ENCODE peak calls at places on chromosomes 6 and 20, in nine cellular contexts. One of them, this sample, is unnamed.

GRCh38 chr6:121830759-121831158 is 395.3 kb downstream of the GJA1 start:
- DNase-seq in stimulated activated CD4-positive, alpha-beta T cell treated with anti-CD3 and anti-CD28 coated beads, Interleukin-2, amount 100 ng/mL, for 48 hours: no peak
- DNase-seq in activated effector memory CD4-positive, alpha-beta T cell treated with anti-CD3 and anti-CD28 coated beads, Interleukin-2, amount 50 U/mL, for 16 hours: no peak
- DNase-seq in islet precursor cell: no peak
- DNase-seq in progenitor cell of endocrine pancreas: no peak
- DNase-seq in AG10803: peak
- DNase-seq in NCI-H774: no peak
- DNase-seq in neural progenitor cell: no peak
- DNase-seq in activated T-cell treated with anti-CD3 and anti-CD28 coated beads for 1 hour: no peak
- DNase-seq in this sample: no peak

GRCh38 chr6:155959898-155960297 is 504.3 kb upstream of the NOX3 start:
- DNase-seq in stimulated activated CD4-positive, alpha-beta T cell treated with anti-CD3 and anti-CD28 coated beads, Interleukin-2, amount 100 ng/mL, for 48 hours: no peak
- DNase-seq in activated effector memory CD4-positive, alpha-beta T cell treated with anti-CD3 and anti-CD28 coated beads, Interleukin-2, amount 50 U/mL, for 16 hours: no peak
- DNase-seq in islet precursor cell: no peak
- DNase-seq in progenitor cell of endocrine pancreas: no peak
- DNase-seq in AG10803: no peak
- DNase-seq in NCI-H774: peak
- DNase-seq in neural progenitor cell: no peak
- DNase-seq in activated T-cell treated with anti-CD3 and anti-CD28 coated beads for 1 hour: no peak
- DNase-seq in this sample: no peak

GRCh38 chr6:32196682-32197616 is 4.5 kb upstream of the GPSM3 start:
- DNase-seq in stimulated activated CD4-positive, alpha-beta T cell treated with anti-CD3 and anti-CD28 coated beads, Interleukin-2, amount 100 ng/mL, for 48 hours: no peak
- DNase-seq in activated effector memory CD4-positive, alpha-beta T cell treated with anti-CD3 and anti-CD28 coated beads, Interleukin-2, amount 50 U/mL, for 16 hours: no peak
- DNase-seq in islet precursor cell: no peak
- DNase-seq in progenitor cell of endocrine pancreas: no peak
- DNase-seq in AG10803: no peak
- DNase-seq in NCI-H774: no peak
- DNase-seq in neural progenitor cell: peak
- DNase-seq in activated T-cell treated with anti-CD3 and anti-CD28 coated beads for 1 hour: no peak
- DNase-seq in this sample: no peak

GRCh38 chr20:56409521-56409920 is 2.5 kb upstream of the CASS4 start:
- DNase-seq in stimulated activated CD4-positive, alpha-beta T cell treated with anti-CD3 and anti-CD28 coated beads, Interleukin-2, amount 100 ng/mL, for 48 hours: no peak
- DNase-seq in activated effector memory CD4-positive, alpha-beta T cell treated with anti-CD3 and anti-CD28 coated beads, Interleukin-2, amount 50 U/mL, for 16 hours: no peak
- DNase-seq in islet precursor cell: no peak
- DNase-seq in progenitor cell of endocrine pancreas: no peak
- DNase-seq in AG10803: peak
- DNase-seq in NCI-H774: no peak
- DNase-seq in neural progenitor cell: no peak
- DNase-seq in activated T-cell treated with anti-CD3 and anti-CD28 coated beads for 1 hour: no peak
- DNase-seq in this sample: no peak

GRCh38 chr6:40888456-40888990 is 150.5 kb downstream of the UNC5CL start:
- DNase-seq in stimulated activated CD4-positive, alpha-beta T cell treated with anti-CD3 and anti-CD28 coated beads, Interleukin-2, amount 100 ng/mL, for 48 hours: no peak
- DNase-seq in activated effector memory CD4-positive, alpha-beta T cell treated with anti-CD3 and anti-CD28 coated beads, Interleukin-2, amount 50 U/mL, for 16 hours: no peak
- DNase-seq in islet precursor cell: no peak
- DNase-seq in progenitor cell of endocrine pancreas: no peak
- DNase-seq in AG10803: no peak
- DNase-seq in NCI-H774: no peak
- DNase-seq in neural progenitor cell: no peak
- DNase-seq in activated T-cell treated with anti-CD3 and anti-CD28 coated beads for 1 hour: no peak
- DNase-seq in this sample: no peak

GRCh38 chr20:7195704-7196103 is 428.2 kb downstream of the BMP2 start:
- DNase-seq in stimulated activated CD4-positive, alpha-beta T cell treated with anti-CD3 and anti-CD28 coated beads, Interleukin-2, amount 100 ng/mL, for 48 hours: no peak
- DNase-seq in activated effector memory CD4-positive, alpha-beta T cell treated with anti-CD3 and anti-CD28 coated beads, Interleukin-2, amount 50 U/mL, for 16 hours: no peak
- DNase-seq in islet precursor cell: no peak
- DNase-seq in progenitor cell of endocrine pancreas: no peak
- DNase-seq in AG10803: peak
- DNase-seq in NCI-H774: no peak
- DNase-seq in neural progenitor cell: no peak
- DNase-seq in activated T-cell treated with anti-CD3 and anti-CD28 coated beads for 1 hour: no peak
- DNase-seq in this sample: no peak

GRCh38 chr6:119322715-119323350 is 26.7 kb downstream of the MAN1A1 start:
- DNase-seq in stimulated activated CD4-positive, alpha-beta T cell treated with anti-CD3 and anti-CD28 coated beads, Interleukin-2, amount 100 ng/mL, for 48 hours: no peak
- DNase-seq in activated effector memory CD4-positive, alpha-beta T cell treated with anti-CD3 and anti-CD28 coated beads, Interleukin-2, amount 50 U/mL, for 16 hours: peak
- DNase-seq in islet precursor cell: no peak
- DNase-seq in progenitor cell of endocrine pancreas: no peak
- DNase-seq in AG10803: no peak
- DNase-seq in NCI-H774: no peak
- DNase-seq in neural progenitor cell: no peak
- DNase-seq in activated T-cell treated with anti-CD3 and anti-CD28 coated beads for 1 hour: no peak
- DNase-seq in this sample: no peak

GRCh38 chr6:155352130-155352420 is 37.8 kb upstream of the TFB1M start:
- DNase-seq in stimulated activated CD4-positive, alpha-beta T cell treated with anti-CD3 and anti-CD28 coated beads, Interleukin-2, amount 100 ng/mL, for 48 hours: no peak
- DNase-seq in activated effector memory CD4-positive, alpha-beta T cell treated with anti-CD3 and anti-CD28 coated beads, Interleukin-2, amount 50 U/mL, for 16 hours: no peak
- DNase-seq in islet precursor cell: no peak
- DNase-seq in progenitor cell of endocrine pancreas: no peak
- DNase-seq in AG10803: no peak
- DNase-seq in NCI-H774: no peak
- DNase-seq in neural progenitor cell: no peak
- DNase-seq in activated T-cell treated with anti-CD3 and anti-CD28 coated beads for 1 hour: no peak
- DNase-seq in this sample: no peak

GRCh38 chr20:45095753-45096371 is 5.1 kb downstream of the KCNS1 start:
- DNase-seq in stimulated activated CD4-positive, alpha-beta T cell treated with anti-CD3 and anti-CD28 coated beads, Interleukin-2, amount 100 ng/mL, for 48 hours: peak
- DNase-seq in activated effector memory CD4-positive, alpha-beta T cell treated with anti-CD3 and anti-CD28 coated beads, Interleukin-2, amount 50 U/mL, for 16 hours: peak
- DNase-seq in islet precursor cell: peak
- DNase-seq in progenitor cell of endocrine pancreas: no peak
- DNase-seq in AG10803: peak
- DNase-seq in NCI-H774: no peak
- DNase-seq in neural progenitor cell: peak
- DNase-seq in activated T-cell treated with anti-CD3 and anti-CD28 coated beads for 1 hour: peak
- DNase-seq in this sample: peak

GRCh38 chr6:16544006-16544405 is 217.3 kb downstream of the ATXN1 start:
- DNase-seq in stimulated activated CD4-positive, alpha-beta T cell treated with anti-CD3 and anti-CD28 coated beads, Interleukin-2, amount 100 ng/mL, for 48 hours: no peak
- DNase-seq in activated effector memory CD4-positive, alpha-beta T cell treated with anti-CD3 and anti-CD28 coated beads, Interleukin-2, amount 50 U/mL, for 16 hours: no peak
- DNase-seq in islet precursor cell: peak
- DNase-seq in progenitor cell of endocrine pancreas: no peak
- DNase-seq in AG10803: peak
- DNase-seq in NCI-H774: no peak
- DNase-seq in neural progenitor cell: peak
- DNase-seq in activated T-cell treated with anti-CD3 and anti-CD28 coated beads for 1 hour: no peak
- DNase-seq in this sample: no peak

GRCh38 chr6:80335061-80335660 is 228.7 kb downstream of the BCKDHB start:
- DNase-seq in stimulated activated CD4-positive, alpha-beta T cell treated with anti-CD3 and anti-CD28 coated beads, Interleukin-2, amount 100 ng/mL, for 48 hours: no peak
- DNase-seq in activated effector memory CD4-positive, alpha-beta T cell treated with anti-CD3 and anti-CD28 coated beads, Interleukin-2, amount 50 U/mL, for 16 hours: no peak
- DNase-seq in islet precursor cell: no peak
- DNase-seq in progenitor cell of endocrine pancreas: no peak
- DNase-seq in AG10803: no peak
- DNase-seq in NCI-H774: no peak
- DNase-seq in neural progenitor cell: no peak
- DNase-seq in activated T-cell treated with anti-CD3 and anti-CD28 coated beads for 1 hour: no peak
- DNase-seq in this sample: no peak

GRCh38 chr20:61719691-61720347 is 345.9 kb downstream of the TAF4 start:
- DNase-seq in stimulated activated CD4-positive, alpha-beta T cell treated with anti-CD3 and anti-CD28 coated beads, Interleukin-2, amount 100 ng/mL, for 48 hours: no peak
- DNase-seq in activated effector memory CD4-positive, alpha-beta T cell treated with anti-CD3 and anti-CD28 coated beads, Interleukin-2, amount 50 U/mL, for 16 hours: peak
- DNase-seq in islet precursor cell: no peak
- DNase-seq in progenitor cell of endocrine pancreas: no peak
- DNase-seq in AG10803: no peak
- DNase-seq in NCI-H774: no peak
- DNase-seq in neural progenitor cell: peak
- DNase-seq in activated T-cell treated with anti-CD3 and anti-CD28 coated beads for 1 hour: peak
- DNase-seq in this sample: no peak

GRCh38 chr20:44702776-44703175 is 12.4 kb upstream of the CCN5 start:
- DNase-seq in stimulated activated CD4-positive, alpha-beta T cell treated with anti-CD3 and anti-CD28 coated beads, Interleukin-2, amount 100 ng/mL, for 48 hours: no peak
- DNase-seq in activated effector memory CD4-positive, alpha-beta T cell treated with anti-CD3 and anti-CD28 coated beads, Interleukin-2, amount 50 U/mL, for 16 hours: no peak
- DNase-seq in islet precursor cell: no peak
- DNase-seq in progenitor cell of endocrine pancreas: no peak
- DNase-seq in AG10803: peak
- DNase-seq in NCI-H774: no peak
- DNase-seq in neural progenitor cell: no peak
- DNase-seq in activated T-cell treated with anti-CD3 and anti-CD28 coated beads for 1 hour: no peak
- DNase-seq in this sample: peak

GRCh38 chr6:157995458-157995857 is 13.8 kb downstream of the SYNJ2 start:
- DNase-seq in stimulated activated CD4-positive, alpha-beta T cell treated with anti-CD3 and anti-CD28 coated beads, Interleukin-2, amount 100 ng/mL, for 48 hours: no peak
- DNase-seq in activated effector memory CD4-positive, alpha-beta T cell treated with anti-CD3 and anti-CD28 coated beads, Interleukin-2, amount 50 U/mL, for 16 hours: peak
- DNase-seq in islet precursor cell: no peak
- DNase-seq in progenitor cell of endocrine pancreas: no peak
- DNase-seq in AG10803: no peak
- DNase-seq in NCI-H774: no peak
- DNase-seq in neural progenitor cell: no peak
- DNase-seq in activated T-cell treated with anti-CD3 and anti-CD28 coated beads for 1 hour: no peak
- DNase-seq in this sample: no peak

GRCh38 chr6:145067430-145067829 is 667.9 kb downstream of the EPM2A start:
- DNase-seq in stimulated activated CD4-positive, alpha-beta T cell treated with anti-CD3 and anti-CD28 coated beads, Interleukin-2, amount 100 ng/mL, for 48 hours: no peak
- DNase-seq in activated effector memory CD4-positive, alpha-beta T cell treated with anti-CD3 and anti-CD28 coated beads, Interleukin-2, amount 50 U/mL, for 16 hours: no peak
- DNase-seq in islet precursor cell: no peak
- DNase-seq in progenitor cell of endocrine pancreas: no peak
- DNase-seq in AG10803: peak
- DNase-seq in NCI-H774: no peak
- DNase-seq in neural progenitor cell: no peak
- DNase-seq in activated T-cell treated with anti-CD3 and anti-CD28 coated beads for 1 hour: no peak
- DNase-seq in this sample: no peak

GRCh38 chr6:112058243-112058642 is 4.3 kb downstream of the CCN6 start:
- DNase-seq in stimulated activated CD4-positive, alpha-beta T cell treated with anti-CD3 and anti-CD28 coated beads, Interleukin-2, amount 100 ng/mL, for 48 hours: no peak
- DNase-seq in activated effector memory CD4-positive, alpha-beta T cell treated with anti-CD3 and anti-CD28 coated beads, Interleukin-2, amount 50 U/mL, for 16 hours: no peak
- DNase-seq in islet precursor cell: no peak
- DNase-seq in progenitor cell of endocrine pancreas: no peak
- DNase-seq in AG10803: no peak
- DNase-seq in NCI-H774: no peak
- DNase-seq in neural progenitor cell: no peak
- DNase-seq in activated T-cell treated with anti-CD3 and anti-CD28 coated beads for 1 hour: no peak
- DNase-seq in this sample: no peak

GRCh38 chr6:82067021-82067420 is 180.5 kb downstream of the IBTK start:
- DNase-seq in stimulated activated CD4-positive, alpha-beta T cell treated with anti-CD3 and anti-CD28 coated beads, Interleukin-2, amount 100 ng/mL, for 48 hours: no peak
- DNase-seq in activated effector memory CD4-positive, alpha-beta T cell treated with anti-CD3 and anti-CD28 coated beads, Interleukin-2, amount 50 U/mL, for 16 hours: no peak
- DNase-seq in islet precursor cell: no peak
- DNase-seq in progenitor cell of endocrine pancreas: no peak
- DNase-seq in AG10803: peak
- DNase-seq in NCI-H774: no peak
- DNase-seq in neural progenitor cell: no peak
- DNase-seq in activated T-cell treated with anti-CD3 and anti-CD28 coated beads for 1 hour: no peak
- DNase-seq in this sample: no peak

GRCh38 chr6:30781697-30782424 is 37.5 kb upstream of the IER3 start:
- DNase-seq in stimulated activated CD4-positive, alpha-beta T cell treated with anti-CD3 and anti-CD28 coated beads, Interleukin-2, amount 100 ng/mL, for 48 hours: no peak
- DNase-seq in activated effector memory CD4-positive, alpha-beta T cell treated with anti-CD3 and anti-CD28 coated beads, Interleukin-2, amount 50 U/mL, for 16 hours: peak
- DNase-seq in islet precursor cell: peak
- DNase-seq in progenitor cell of endocrine pancreas: no peak
- DNase-seq in AG10803: peak
- DNase-seq in NCI-H774: peak
- DNase-seq in neural progenitor cell: no peak
- DNase-seq in activated T-cell treated with anti-CD3 and anti-CD28 coated beads for 1 hour: no peak
- DNase-seq in this sample: peak

GRCh38 chr20:17513956-17514355 is 17.2 kb downstream of the BFSP1 start:
- DNase-seq in stimulated activated CD4-positive, alpha-beta T cell treated with anti-CD3 and anti-CD28 coated beads, Interleukin-2, amount 100 ng/mL, for 48 hours: no peak
- DNase-seq in activated effector memory CD4-positive, alpha-beta T cell treated with anti-CD3 and anti-CD28 coated beads, Interleukin-2, amount 50 U/mL, for 16 hours: peak
- DNase-seq in islet precursor cell: no peak
- DNase-seq in progenitor cell of endocrine pancreas: no peak
- DNase-seq in AG10803: no peak
- DNase-seq in NCI-H774: no peak
- DNase-seq in neural progenitor cell: no peak
- DNase-seq in activated T-cell treated with anti-CD3 and anti-CD28 coated beads for 1 hour: no peak
- DNase-seq in this sample: no peak

GRCh38 chr20:9581509-9581908 is 67.1 kb downstream of the LAMP5 start:
- DNase-seq in stimulated activated CD4-positive, alpha-beta T cell treated with anti-CD3 and anti-CD28 coated beads, Interleukin-2, amount 100 ng/mL, for 48 hours: no peak
- DNase-seq in activated effector memory CD4-positive, alpha-beta T cell treated with anti-CD3 and anti-CD28 coated beads, Interleukin-2, amount 50 U/mL, for 16 hours: no peak
- DNase-seq in islet precursor cell: no peak
- DNase-seq in progenitor cell of endocrine pancreas: no peak
- DNase-seq in AG10803: no peak
- DNase-seq in NCI-H774: peak
- DNase-seq in neural progenitor cell: no peak
- DNase-seq in activated T-cell treated with anti-CD3 and anti-CD28 coated beads for 1 hour: no peak
- DNase-seq in this sample: no peak

GRCh38 chr6:6348251-6348650 is 27.8 kb upstream of the F13A1 start:
- DNase-seq in stimulated activated CD4-positive, alpha-beta T cell treated with anti-CD3 and anti-CD28 coated beads, Interleukin-2, amount 100 ng/mL, for 48 hours: no peak
- DNase-seq in activated effector memory CD4-positive, alpha-beta T cell treated with anti-CD3 and anti-CD28 coated beads, Interleukin-2, amount 50 U/mL, for 16 hours: no peak
- DNase-seq in islet precursor cell: no peak
- DNase-seq in progenitor cell of endocrine pancreas: no peak
- DNase-seq in AG10803: no peak
- DNase-seq in NCI-H774: no peak
- DNase-seq in neural progenitor cell: no peak
- DNase-seq in activated T-cell treated with anti-CD3 and anti-CD28 coated beads for 1 hour: no peak
- DNase-seq in this sample: no peak

GRCh38 chr20:16701296-16701695 is 28.5 kb upstream of the SNRPB2 start:
- DNase-seq in stimulated activated CD4-positive, alpha-beta T cell treated with anti-CD3 and anti-CD28 coated beads, Interleukin-2, amount 100 ng/mL, for 48 hours: peak
- DNase-seq in activated effector memory CD4-positive, alpha-beta T cell treated with anti-CD3 and anti-CD28 coated beads, Interleukin-2, amount 50 U/mL, for 16 hours: peak
- DNase-seq in islet precursor cell: no peak
- DNase-seq in progenitor cell of endocrine pancreas: no peak
- DNase-seq in AG10803: peak
- DNase-seq in NCI-H774: no peak
- DNase-seq in neural progenitor cell: peak
- DNase-seq in activated T-cell treated with anti-CD3 and anti-CD28 coated beads for 1 hour: peak
- DNase-seq in this sample: no peak

GRCh38 chr20:46951405-46951804 is 56.8 kb downstream of the EYA2 start:
- DNase-seq in stimulated activated CD4-positive, alpha-beta T cell treated with anti-CD3 and anti-CD28 coated beads, Interleukin-2, amount 100 ng/mL, for 48 hours: peak
- DNase-seq in activated effector memory CD4-positive, alpha-beta T cell treated with anti-CD3 and anti-CD28 coated beads, Interleukin-2, amount 50 U/mL, for 16 hours: no peak
- DNase-seq in islet precursor cell: no peak
- DNase-seq in progenitor cell of endocrine pancreas: no peak
- DNase-seq in AG10803: peak
- DNase-seq in NCI-H774: no peak
- DNase-seq in neural progenitor cell: no peak
- DNase-seq in activated T-cell treated with anti-CD3 and anti-CD28 coated beads for 1 hour: no peak
- DNase-seq in this sample: no peak

GRCh38 chr6:56752009-56752408 is 109.3 kb upstream of the DST start:
- DNase-seq in stimulated activated CD4-positive, alpha-beta T cell treated with anti-CD3 and anti-CD28 coated beads, Interleukin-2, amount 100 ng/mL, for 48 hours: no peak
- DNase-seq in activated effector memory CD4-positive, alpha-beta T cell treated with anti-CD3 and anti-CD28 coated beads, Interleukin-2, amount 50 U/mL, for 16 hours: no peak
- DNase-seq in islet precursor cell: peak
- DNase-seq in progenitor cell of endocrine pancreas: no peak
- DNase-seq in AG10803: peak
- DNase-seq in NCI-H774: no peak
- DNase-seq in neural progenitor cell: peak
- DNase-seq in activated T-cell treated with anti-CD3 and anti-CD28 coated beads for 1 hour: no peak
- DNase-seq in this sample: no peak

This sample was measured in C1 segment of cervical spinal cord.